ENCODE peak calls at places on chromosomes 13 and 19, in eight cellular contexts. F is left ventricle myocardium inferior; Q is amniotic stem cell; L is T-helper 9 cell; I is T-helper 17 cell; T is tibial nerve; J is GM20000; P is CD4-positive, alpha-beta memory T cell. Z is an unnamed sample.

GRCh38 chr19:56839665-56840451 is 668 bp downstream of the PEG3 start:
- DNase-seq in F (peak; percentile 93), Q (no peak), L (no peak), I (no peak), T (peak; percentile 86), J (no peak), P (no peak), Z (peak; percentile 97)

GRCh38 chr19:16330811-16331690 is 6.4 kb downstream of the KLF2 start:
- DNase-seq in F (no peak), Q (no peak), L (no peak), I (no peak), T (no peak), J (no peak), P (peak; percentile 73), Z (peak; percentile 40)

GRCh38 chr19:14167013-14167593 is 30.7 kb upstream of the ASF1B start:
- DNase-seq in F (no peak), Q (no peak), L (no peak), I (no peak), T (no peak), J (no peak), P (no peak), Z (no peak)

GRCh38 chr19:33683881-33684549 is 62.3 kb downstream of the CHST8 start:
- DNase-seq in F (no peak), Q (no peak), L (no peak), I (no peak), T (no peak), J (no peak), P (no peak), Z (no peak)

GRCh38 chr19:16400911-16401675 is 70.7 kb downstream of the EPS15L1 start:
- DNase-seq in F (no peak), Q (no peak), L (no peak), I (no peak), T (no peak), J (no peak), P (no peak), Z (peak; percentile 48)

GRCh38 chr13:113637262-113638160 is 20.5 kb downstream of the ATP4B start:
- DNase-seq in F (peak; percentile 10), Q (no peak), L (no peak), I (no peak), T (no peak), J (no peak), P (no peak), Z (no peak)

GRCh38 chr19:17555929-17556813 is 722 bp downstream of the COLGALT1 start:
- DNase-seq in F (peak; percentile 70), Q (no peak), L (no peak), I (no peak), T (peak; percentile 43), J (no peak), P (peak; percentile 49), Z (peak; percentile 82)

GRCh38 chr13:58080806-58081205 is 449.3 kb downstream of the PCDH17 start:
- DNase-seq in F (no peak), Q (no peak), L (no peak), I (no peak), T (no peak), J (no peak), P (no peak), Z (no peak)

GRCh38 chr13:87999141-87999765 is 328.1 kb downstream of the SLITRK5 start:
- DNase-seq in F (no peak), Q (no peak), L (no peak), I (no peak), T (no peak), J (no peak), P (no peak), Z (no peak)

GRCh38 chr19:40217921-40218890 is at the start of gene TTC9B:
- DNase-seq in F (no peak), Q (no peak), L (peak; percentile 37), I (no peak), T (no peak), J (peak; percentile 81), P (no peak), Z (no peak)

GRCh38 chr19:54364775-54365257 is at the start of gene LAIR1:
- DNase-seq in F (no peak), Q (no peak), L (peak; percentile 24), I (peak; percentile 16), T (peak; percentile 42), J (no peak), P (peak; percentile 55), Z (peak; percentile 37)

GRCh38 chr13:30456290-30456689 is 9.4 kb downstream of the HMGB1 start:
- DNase-seq in F (no peak), Q (no peak), L (no peak), I (no peak), T (no peak), J (no peak), P (no peak), Z (no peak)

GRCh38 chr13:43331676-43332075 is 308.3 kb downstream of the DNAJC15 start:
- DNase-seq in F (no peak), Q (no peak), L (no peak), I (no peak), T (no peak), J (no peak), P (no peak), Z (no peak)

GRCh38 chr19:2727640-2727944 is 6.4 kb upstream of the DIRAS1 start:
- DNase-seq in F (no peak), Q (no peak), L (no peak), I (no peak), T (no peak), J (no peak), P (no peak), Z (no peak)

GRCh38 chr13:114025432-114026127 is 51.7 kb upstream of the C13orf46 start:
- DNase-seq in F (no peak), Q (no peak), L (no peak), I (no peak), T (no peak), J (no peak), P (no peak), Z (peak; percentile 25)

GRCh38 chr19:3193256-3194062 is 7.7 kb downstream of the NCLN start:
- DNase-seq in F (no peak), Q (no peak), L (no peak), I (no peak), T (no peak), J (no peak), P (no peak), Z (no peak)

GRCh38 chr13:101835920-101836319 is 383.4 kb downstream of the ITGBL1 start:
- DNase-seq in F (no peak), Q (no peak), L (no peak), I (no peak), T (no peak), J (no peak), P (no peak), Z (no peak)

GRCh38 chr19:12801466-12802266 is at the start of the genes PRDX2 and THSD8:
- DNase-seq in F (peak; percentile 79), Q (peak; percentile 41), L (peak; percentile 56), I (peak; percentile 51), T (peak; percentile 47), J (peak; percentile 87), P (peak; percentile 57), Z (peak; percentile 88)

GRCh38 chr13:99792079-99792921 is 179.3 kb downstream of the ZIC5 start:
- DNase-seq in F (no peak), Q (no peak), L (no peak), I (no peak), T (no peak), J (no peak), P (no peak), Z (no peak)

GRCh38 chr13:47249296-47249695 is 352.4 kb upstream of the HTR2A start:
- DNase-seq in F (no peak), Q (no peak), L (no peak), I (no peak), T (no peak), J (no peak), P (no peak), Z (no peak)

GRCh38 chr13:83780201-83780600 is 102.1 kb downstream of the SLITRK1 start:
- DNase-seq in F (no peak), Q (no peak), L (no peak), I (no peak), T (no peak), J (peak; percentile 2), P (no peak), Z (no peak)

GRCh38 chr19:1475751-1476437 is 3.1 kb downstream of the C19orf25 start:
- DNase-seq in F (no peak), Q (no peak), L (no peak), I (no peak), T (no peak), J (no peak), P (peak; percentile 22), Z (no peak)

GRCh38 chr13:21957833-21958232 is 287.0 kb downstream of the FGF9 start:
- DNase-seq in F (no peak), Q (no peak), L (no peak), I (no peak), T (no peak), J (no peak), P (no peak), Z (no peak)

GRCh38 chr19:45667620-45668341 is at the start of gene GIPR:
- DNase-seq in F (peak; percentile 57), Q (no peak), L (peak; percentile 52), I (peak; percentile 50), T (no peak), J (peak; percentile 77), P (peak; percentile 67), Z (peak; percentile 59)

GRCh38 chr13:79549355-79550106 is 68.6 kb downstream of the NDFIP2 start:
- DNase-seq in F (no peak), Q (no peak), L (no peak), I (no peak), T (no peak), J (no peak), P (no peak), Z (no peak)

GRCh38 chr13:113671066-113672001 is 4.3 kb downstream of the GRK1 start:
- DNase-seq in F (peak; percentile 11), Q (no peak), L (no peak), I (no peak), T (no peak), J (no peak), P (no peak), Z (no peak)

GRCh38 chr19:13701624-13702023 is 62.7 kb upstream of the MRI1 start:
- DNase-seq in F (no peak), Q (no peak), L (no peak), I (no peak), T (no peak), J (no peak), P (no peak), Z (no peak)

GRCh38 chr13:60094385-60095088 is 69.2 kb downstream of the DIAPH3 start:
- DNase-seq in F (no peak), Q (no peak), L (no peak), I (no peak), T (no peak), J (no peak), P (no peak), Z (no peak)

GRCh38 chr19:35347171-35347929 is at the start of gene FFAR1:
- DNase-seq in F (no peak), Q (no peak), L (peak; percentile 27), I (no peak), T (peak; percentile 37), J (peak; percentile 83), P (peak; percentile 85), Z (no peak)

GRCh38 chr13:45441633-45442032 is 23.1 kb upstream of the COG3 start:
- DNase-seq in F (no peak), Q (no peak), L (no peak), I (no peak), T (no peak), J (peak; percentile 30), P (no peak), Z (no peak)

GRCh38 chr13:97011446-97012131 is 17.3 kb upstream of the OXGR1 start:
- DNase-seq in F (no peak), Q (no peak), L (no peak), I (no peak), T (no peak), J (no peak), P (no peak), Z (no peak)

GRCh38 chr13:44111701-44112100 is 232.0 kb downstream of the LACC1 start:
- DNase-seq in F (no peak), Q (no peak), L (no peak), I (no peak), T (no peak), J (no peak), P (no peak), Z (no peak)

GRCh38 chr13:100210966-100211710 is 122.2 kb downstream of the PCCA start:
- DNase-seq in F (no peak), Q (no peak), L (no peak), I (no peak), T (no peak), J (no peak), P (no peak), Z (no peak)

GRCh38 chr19:40798997-40799557 is at the start of gene EGLN2:
- DNase-seq in F (no peak), Q (no peak), L (no peak), I (no peak), T (no peak), J (peak; percentile 43), P (no peak), Z (no peak)

Z was measured in left cardiac atrium.